ENCODE peak calls at places on chromosome 20, in nine cellular contexts. V is BE2C; R is brain microvascular endothelial cell; P is astrocyte of the spinal cord; Z is CD8-positive, alpha-beta T cell; X is fibroblast of lung; D is adrenal gland; N is lower lobe of right lung; A is BJ. H is an unnamed sample.

GRCh38 chr20:23452776-23453175 is at the start of gene CST11:
- DNase-seq in P (no peak), X (no peak), R (no peak), V (no peak), A (no peak), N (no peak), Z (no peak), D (no peak), H (no peak)

GRCh38 chr20:5786930-5787826 is 37.0 kb downstream of the SHLD1 start:
- DNase-seq in R (peak; percentile 52), V (no peak), P (peak; percentile 76), N (no peak), D (peak; percentile 78), X (peak; percentile 66), A (no peak), Z (no peak), H (peak; percentile 71)

GRCh38 chr20:48706116-48706656 is 121.6 kb downstream of the PREX1 start:
- DNase-seq in X (no peak), R (no peak), V (no peak), N (no peak), P (no peak), A (no peak), D (no peak), Z (no peak), H (no peak)

GRCh38 chr20:8547035-8547649 is 415.1 kb downstream of the PLCB1 start:
- DNase-seq in R (no peak), X (no peak), Z (no peak), P (no peak), D (no peak), V (no peak), A (no peak), N (no peak), H (no peak)

GRCh38 chr20:1528811-1529210 is 28.7 kb downstream of the SIRPD start:
- DNase-seq in P (no peak), D (no peak), A (no peak), Z (no peak), R (no peak), X (no peak), V (no peak), N (no peak), H (no peak)

GRCh38 chr20:57622579-57623381 is 2.6 kb upstream of the ZBP1 start:
- DNase-seq in V (peak; percentile 74), A (no peak), R (peak; percentile 61), P (peak; percentile 71), Z (peak; percentile 75), D (peak; percentile 72), X (peak; percentile 79), N (peak; percentile 76), H (peak; percentile 22)

GRCh38 chr20:2335096-2335495 is 39.3 kb downstream of the TGM3 start:
- DNase-seq in X (no peak), V (no peak), Z (no peak), D (peak; percentile 30), A (no peak), P (no peak), R (no peak), N (no peak), H (no peak)

GRCh38 chr20:33277471-33278441 is 5.3 kb upstream of the BPIFB1 start:
- DNase-seq in X (no peak), Z (no peak), V (no peak), D (no peak), A (no peak), R (no peak), P (no peak), N (no peak), H (no peak)

GRCh38 chr20:52552181-52552872 is 360.7 kb upstream of the ZFP64 start:
- DNase-seq in P (peak; percentile 35), R (no peak), Z (no peak), V (no peak), D (no peak), N (no peak), X (peak; percentile 89), A (peak; percentile 26), H (no peak)

GRCh38 chr20:2382833-2383232 is 2.1 kb downstream of the TGM6 start:
- DNase-seq in V (peak; percentile 20), A (no peak), X (peak; percentile 28), P (no peak), R (no peak), N (no peak), Z (no peak), D (no peak), H (no peak)

GRCh38 chr20:45974896-45975565 is 3.0 kb upstream of the ZNF335 start:
- DNase-seq in N (no peak), D (no peak), V (no peak), P (no peak), X (no peak), A (no peak), Z (no peak), R (no peak), H (no peak)

GRCh38 chr20:59777321-59777705 is 156.1 kb downstream of the SYCP2 start:
- DNase-seq in X (no peak), A (no peak), D (peak; percentile 14), V (no peak), Z (no peak), P (no peak), N (no peak), R (no peak), H (no peak)

DNA sequence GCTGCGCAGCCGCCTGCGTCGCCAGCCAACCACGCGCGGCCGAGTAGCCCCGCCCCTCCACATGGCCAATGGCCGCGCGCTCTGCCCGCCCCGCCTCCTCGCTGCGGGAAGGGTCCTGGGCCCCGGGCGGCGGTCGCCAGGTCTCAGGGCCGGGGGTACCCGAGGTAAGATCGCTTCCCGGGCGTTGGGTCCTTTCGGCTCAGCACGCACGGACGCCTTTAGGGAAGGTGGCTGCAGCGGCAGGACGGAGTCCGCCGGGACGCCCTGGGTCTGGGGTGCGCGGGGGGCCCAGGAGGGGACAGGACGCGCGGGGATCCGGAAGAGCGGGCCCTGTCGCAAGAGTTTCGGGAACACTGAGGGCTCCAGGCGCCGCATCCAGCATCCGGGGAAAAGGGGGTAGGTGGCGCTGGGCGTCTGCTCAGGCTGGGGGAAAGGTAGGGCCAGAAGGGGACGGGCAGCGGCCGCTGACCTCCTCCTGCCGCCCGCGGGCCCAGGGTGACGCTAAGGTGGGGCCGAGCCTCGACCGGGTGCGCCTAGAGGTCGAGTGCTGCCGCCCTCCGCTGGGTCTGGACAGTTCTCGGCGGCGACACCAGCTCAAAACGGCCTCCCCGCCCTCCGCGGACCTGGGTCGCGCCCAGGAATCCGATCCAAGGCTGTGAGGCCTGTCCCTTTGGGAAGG is at the start of gene MAVS:
- DNase-seq in D (peak; percentile 92), N (peak; percentile 92), A (no peak), X (peak; percentile 77), V (peak; percentile 96), P (peak; percentile 70), R (peak; percentile 39), Z (peak; percentile 87), H (no peak)
- TF ChIP-seq CTCF in D (no peak), N (peak; percentile 12), A (no peak), X (no peak), V (no peak), P (no peak), R (no peak), Z (no peak), H (no peak)

GRCh38 chr20:63967330-63968135 is 2.2 kb downstream of the ZNF512B start:
- DNase-seq in P (no peak), D (no peak), N (peak; percentile 16), R (no peak), V (no peak), X (no peak), Z (no peak), A (no peak), H (no peak)
- H3K4me3 ChIP-seq in P (no peak overlapping the region), D (no peak overlapping the region), N (no peak overlapping the region), R (no peak overlapping the region), V (no peak overlapping the region), X (no peak overlapping the region), Z (no peak overlapping the region), A (no peak overlapping the region), H (no peak overlapping the region)

DNA sequence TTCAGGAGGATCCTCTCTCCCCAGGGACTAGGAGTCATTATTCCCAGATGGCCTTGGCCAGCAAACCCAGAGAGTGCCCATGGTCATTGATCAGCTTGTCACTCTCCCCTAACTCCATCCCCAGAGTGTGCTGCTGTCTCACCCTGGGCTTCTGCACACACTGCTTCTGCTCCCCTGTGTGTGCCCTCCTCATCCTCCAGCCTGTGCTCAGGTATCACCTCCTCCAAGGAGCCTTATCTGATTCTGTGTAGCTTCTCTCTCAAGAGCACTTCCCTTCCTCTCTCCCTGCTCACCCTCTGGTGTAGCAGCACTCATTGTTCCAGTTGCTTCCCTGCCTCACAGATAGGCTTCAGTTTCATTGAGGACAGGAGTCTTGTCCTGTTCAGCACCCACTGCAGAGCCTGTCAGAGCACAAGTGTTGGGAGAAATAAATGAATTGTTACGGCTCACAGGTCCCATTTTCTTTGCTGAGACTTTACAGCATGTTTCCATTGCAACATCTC is 102.4 kb downstream of the JAG1 start:
- DNase-seq in D (no peak), A (no peak), Z (no peak), X (no peak), R (no peak), P (no peak), N (no peak), V (no peak), H (no peak)
- TF ChIP-seq CTCF in D (no peak), A (no peak), Z (no peak), X (no peak), R (no peak), P (no peak), N (no peak), V (no peak), H (no peak)

DNA sequence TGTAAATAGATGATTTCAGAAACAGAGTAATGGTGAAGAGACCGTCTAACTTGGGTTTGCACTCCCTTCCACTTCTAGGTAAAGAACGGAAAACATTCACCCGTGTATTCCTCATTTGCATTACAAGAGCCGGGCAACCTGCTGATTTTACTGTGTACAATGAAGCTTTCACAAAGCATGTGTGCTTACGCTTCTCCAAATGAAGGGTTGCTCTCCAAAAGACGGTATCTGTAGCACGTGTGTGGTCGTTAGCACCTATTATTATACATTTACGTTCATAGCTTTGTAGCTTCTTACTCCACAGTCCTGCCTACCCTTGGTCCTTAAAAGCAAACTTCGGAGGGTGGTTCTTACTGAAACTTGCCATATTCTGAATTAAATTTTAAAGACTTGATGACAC is 61.7 kb upstream of the KCNG1 start:
- DNase-seq in Z (no peak), N (no peak), X (no peak), V (no peak), A (no peak), P (no peak), D (no peak), R (no peak), H (no peak)
- H3K4me3 ChIP-seq in Z (no peak overlapping the region), N (no peak overlapping the region), X (no peak overlapping the region), V (no peak overlapping the region), A (no peak overlapping the region), P (no peak overlapping the region), D (no peak overlapping the region), R (no peak overlapping the region), H (no peak overlapping the region)

DNA sequence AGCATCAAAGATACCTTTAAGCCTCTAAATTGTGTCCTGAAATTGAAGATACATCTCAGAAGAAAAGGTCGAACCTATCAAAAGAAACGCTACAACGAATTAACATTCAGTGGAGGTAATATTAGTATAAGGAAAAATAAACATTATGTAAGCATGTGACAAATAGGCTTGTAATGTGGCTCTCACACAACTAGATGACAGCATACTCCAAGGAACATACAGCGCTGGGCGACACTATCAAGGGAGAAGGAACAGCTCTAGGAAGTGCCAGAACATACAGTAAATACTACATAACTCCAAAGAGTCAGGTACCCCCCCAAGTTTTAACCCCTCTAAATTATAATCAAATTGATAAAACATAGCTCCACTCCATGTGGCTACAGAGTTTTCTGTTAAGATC is 103.5 kb downstream of the LAMP5 start:
- DNase-seq in Z (no peak), V (peak; percentile 30), D (peak; percentile 78), X (peak; percentile 41), R (peak; percentile 61), N (no peak), A (no peak), P (peak; percentile 27), H (peak; percentile 9)
- TF ChIP-seq CTCF in Z (no peak), V (peak; percentile 67), D (peak; percentile 81), X (no peak), R (peak; percentile 57), N (peak; percentile 43), A (no peak), P (peak; percentile 28), H (peak; percentile 29)